ENCODE peak calls at places on chromosome 13, in nine cellular contexts. J is stimulated activated CD4-positive, alpha-beta T cell treated with anti-CD3 and anti-CD28 coated beads, TNF-alpha, amount 100 ng/mL, for 24 hours; N is COR-L47; U is stimulated activated CD8-positive, alpha-beta memory T cell treated with anti-CD3 and anti-CD28 coated beads, Interleukin-2, amount 100 ng/mL, for 48 hours; X is colonic mucosa; E is choroid plexus epithelial cell; G is NCI-H2081; P is M059J; O is NCI-H1105 treated with DMSO at 0.1 percent for 48 hours. V is an unnamed sample.

GRCh38 chr13:20064128-20064527 is 96.7 kb downstream of the GJA3 start:
- DNase-seq in J (no peak), N (no peak), U (no peak), X (no peak), E (peak), G (no peak), P (peak), O (no peak), V (no peak)

GRCh38 chr13:73198888-73199497 is 140.2 kb downstream of the KLF5 start:
- DNase-seq in J (no peak), N (no peak), U (no peak), X (no peak), E (no peak), G (no peak), P (no peak), O (no peak), V (no peak)

GRCh38 chr13:84025828-84026227 is 143.6 kb upstream of the SLITRK1 start:
- DNase-seq in J (no peak), N (no peak), U (no peak), X (no peak), E (no peak), G (no peak), P (no peak), O (no peak), V (no peak)

GRCh38 chr13:68257111-68257842 is 1027.1 kb upstream of the PCDH9 start:
- DNase-seq in J (no peak), N (no peak), U (no peak), X (no peak), E (peak), G (no peak), P (no peak), O (no peak), V (no peak)

GRCh38 chr13:40102854-40103253 is 447.4 kb downstream of the COG6 start:
- DNase-seq in J (peak), N (no peak), U (peak), X (no peak), E (peak), G (no peak), P (peak), O (no peak), V (peak)

GRCh38 chr13:102033316-102033715 is 368.5 kb downstream of the FGF14 start:
- DNase-seq in J (no peak), N (no peak), U (no peak), X (no peak), E (no peak), G (no peak), P (no peak), O (no peak), V (no peak)

GRCh38 chr13:51342706-51343105 is 3.2 kb downstream of the SERPINE3 start:
- DNase-seq in J (no peak), N (no peak), U (no peak), X (no peak), E (peak), G (no peak), P (no peak), O (no peak), V (no peak)

GRCh38 chr13:42211704-42212103 is 60.2 kb upstream of the AKAP11 start:
- DNase-seq in J (no peak), N (no peak), U (no peak), X (no peak), E (no peak), G (no peak), P (peak), O (no peak), V (no peak)

GRCh38 chr13:37870895-37871550 is 1.5 kb upstream of the TRPC4 start:
- DNase-seq in J (no peak), N (no peak), U (no peak), X (no peak), E (peak), G (no peak), P (peak), O (no peak), V (peak)

GRCh38 chr13:112592647-112593046 is 4.7 kb upstream of the TUBGCP3 start:
- DNase-seq in J (no peak), N (no peak), U (no peak), X (no peak), E (no peak), G (no peak), P (peak), O (no peak), V (no peak)

GRCh38 chr13:41487222-41487621 is 29.9 kb downstream of the RGCC start:
- DNase-seq in J (no peak), N (no peak), U (no peak), X (no peak), E (no peak), G (no peak), P (no peak), O (no peak), V (no peak)

GRCh38 chr13:93776936-93777335 is 550.3 kb downstream of the GPC6 start:
- DNase-seq in J (no peak), N (no peak), U (no peak), X (no peak), E (peak), G (no peak), P (peak), O (no peak), V (no peak)

GRCh38 chr13:101209206-101209893 is 207.0 kb downstream of the NALCN start:
- DNase-seq in J (no peak), N (no peak), U (no peak), X (no peak), E (no peak), G (no peak), P (peak), O (no peak), V (no peak)

GRCh38 chr13:98567140-98567539 is 9.8 kb downstream of the STK24 start:
- DNase-seq in J (no peak), N (no peak), U (no peak), X (no peak), E (no peak), G (no peak), P (no peak), O (no peak), V (no peak)

GRCh38 chr13:26050568-26051230 is 1.1 kb downstream of the SHISA2 start:
- DNase-seq in J (no peak), N (peak), U (no peak), X (no peak), E (peak), G (no peak), P (no peak), O (peak), V (no peak)

GRCh38 chr13:113211774-113212173 is 2.4 kb downstream of the CUL4A start:
- DNase-seq in J (no peak), N (peak), U (no peak), X (no peak), E (no peak), G (no peak), P (no peak), O (no peak), V (no peak)

GRCh38 chr13:47216176-47216822 is 319.4 kb upstream of the HTR2A start:
- DNase-seq in J (no peak), N (no peak), U (no peak), X (no peak), E (peak), G (no peak), P (peak), O (no peak), V (no peak)

GRCh38 chr13:59356607-59357006 is 807.1 kb downstream of the DIAPH3 start:
- DNase-seq in J (no peak), N (no peak), U (no peak), X (no peak), E (peak), G (peak), P (no peak), O (peak), V (no peak)

GRCh38 chr13:85241045-85241444 is 558.2 kb downstream of the SLITRK6 start:
- DNase-seq in J (no peak), N (no peak), U (no peak), X (no peak), E (peak), G (no peak), P (peak), O (no peak), V (no peak)

GRCh38 chr13:21142766-21143165 is 33.6 kb downstream of the SKA3 start:
- DNase-seq in J (no peak), N (no peak), U (no peak), X (no peak), E (no peak), G (no peak), P (no peak), O (no peak), V (no peak)

GRCh38 chr13:79435549-79435948 is 29.5 kb upstream of the RBM26 start:
- DNase-seq in J (no peak), N (no peak), U (no peak), X (no peak), E (peak), G (no peak), P (peak), O (no peak), V (no peak)

GRCh38 chr13:40094056-40094455 is 438.6 kb downstream of the COG6 start:
- DNase-seq in J (no peak), N (no peak), U (no peak), X (peak), E (peak), G (no peak), P (no peak), O (no peak), V (no peak)

GRCh38 chr13:40640845-40641458 is 25.5 kb downstream of the FOXO1 start:
- DNase-seq in J (peak), N (no peak), U (peak), X (no peak), E (no peak), G (no peak), P (no peak), O (no peak), V (no peak)

GRCh38 chr13:94967183-94968039 is 255.1 kb upstream of the SOX21 start:
- DNase-seq in J (peak), N (no peak), U (peak), X (no peak), E (peak), G (no peak), P (peak), O (no peak), V (no peak)

GRCh38 chr13:112692586-112692985 is 2.7 kb downstream of the ATP11A start:
- DNase-seq in J (no peak), N (no peak), U (no peak), X (no peak), E (no peak), G (no peak), P (no peak), O (no peak), V (no peak)

GRCh38 chr13:75480691-75481175 is 1.2 kb downstream of the TBC1D4 start:
- DNase-seq in J (peak), N (peak), U (peak), X (peak), E (peak), G (peak), P (peak), O (peak), V (peak)

GRCh38 chr13:111213964-111214726 is 99.0 kb downstream of the ARHGEF7 start:
- DNase-seq in J (no peak), N (peak), U (no peak), X (no peak), E (no peak), G (no peak), P (no peak), O (peak), V (peak)

GRCh38 chr13:32023698-32024097 is 7.9 kb upstream of the FRY start:
- DNase-seq in J (no peak), N (no peak), U (no peak), X (no peak), E (peak), G (no peak), P (no peak), O (no peak), V (no peak)

GRCh38 chr13:87376081-87376480 is 295.1 kb upstream of the SLITRK5 start:
- DNase-seq in J (no peak), N (no peak), U (no peak), X (no peak), E (no peak), G (no peak), P (peak), O (no peak), V (no peak)

GRCh38 chr13:26628706-26629105 is 71.2 kb downstream of the WASF3 start:
- DNase-seq in J (no peak), N (peak), U (no peak), X (peak), E (peak), G (no peak), P (peak), O (peak), V (no peak)

GRCh38 chr13:80160110-80160509 is 180.8 kb downstream of the SPRY2 start:
- DNase-seq in J (no peak), N (no peak), U (no peak), X (no peak), E (no peak), G (no peak), P (no peak), O (no peak), V (no peak)

GRCh38 chr13:113400621-113401451 is 36.9 kb upstream of the GRTP1 start:
- DNase-seq in J (no peak), N (no peak), U (no peak), X (no peak), E (no peak), G (no peak), P (no peak), O (no peak), V (peak)

GRCh38 chr13:90950134-90950533 is 397.4 kb upstream of the MIR17HG start:
- DNase-seq in J (no peak), N (no peak), U (no peak), X (no peak), E (no peak), G (no peak), P (no peak), O (no peak), V (no peak)

GRCh38 chr13:100388923-100389322 is 199.7 kb downstream of the GGACT start:
- DNase-seq in J (no peak), N (no peak), U (no peak), X (no peak), E (no peak), G (no peak), P (no peak), O (no peak), V (no peak)

GRCh38 chr13:43780666-43781065 is 6.1 kb downstream of the ENOX1 start:
- DNase-seq in J (no peak), N (no peak), U (no peak), X (no peak), E (no peak), G (no peak), P (no peak), O (no peak), V (no peak)

V was measured in left lung.